ENCODE peak calls at places on chromosomes 13 and 19, in nine cellular contexts. One of them, this sample, is unnamed.

GRCh38 chr19:4606921-4607678 is 32.2 kb upstream of the TNFAIP8L1 start:
- DNase-seq in OCI-LY7: no peak
- DNase-seq in naive thymus-derived CD4-positive, alpha-beta T cell: no peak
- DNase-seq in GM12878: no peak
- DNase-seq in upper lobe of right lung: no peak
- DNase-seq in stomach: no peak
- DNase-seq in GM23248: peak; percentile 21
- DNase-seq in left lung: no peak
- DNase-seq in GM23338: peak; percentile 78
- DNase-seq in this sample: no peak

GRCh38 chr13:34772881-34773280 is 169.2 kb upstream of the NBEA start:
- DNase-seq in GM23248: no peak
- DNase-seq in OCI-LY7: no peak
- DNase-seq in naive thymus-derived CD4-positive, alpha-beta T cell: no peak
- DNase-seq in upper lobe of right lung: no peak
- DNase-seq in stomach: no peak
- DNase-seq in left lung: no peak
- DNase-seq in GM23338: no peak
- DNase-seq in GM12878: no peak
- DNase-seq in this sample: no peak

GRCh38 chr19:6018786-6019185 is 40.8 kb upstream of the RANBP3 start:
- DNase-seq in upper lobe of right lung: peak; percentile 51
- DNase-seq in OCI-LY7: peak; percentile 54
- DNase-seq in naive thymus-derived CD4-positive, alpha-beta T cell: no peak
- DNase-seq in left lung: peak; percentile 61
- DNase-seq in stomach: no peak
- DNase-seq in GM12878: no peak
- DNase-seq in GM23338: peak; percentile 82
- DNase-seq in GM23248: no peak
- DNase-seq in this sample: no peak

GRCh38 chr13:114230117-114230516 is 4.6 kb upstream of the CDC16 start:
- DNase-seq in naive thymus-derived CD4-positive, alpha-beta T cell: no peak
- DNase-seq in OCI-LY7: no peak
- DNase-seq in left lung: no peak
- DNase-seq in stomach: no peak
- DNase-seq in GM23338: peak; percentile 83
- DNase-seq in GM12878: no peak
- DNase-seq in upper lobe of right lung: no peak
- DNase-seq in GM23248: peak; percentile 48
- DNase-seq in this sample: no peak

GRCh38 chr13:49859568-49859967 is 67.1 kb upstream of the KPNA3 start:
- DNase-seq in GM23248: peak; percentile 96
- DNase-seq in GM23338: no peak
- DNase-seq in stomach: no peak
- DNase-seq in naive thymus-derived CD4-positive, alpha-beta T cell: no peak
- DNase-seq in left lung: no peak
- DNase-seq in upper lobe of right lung: no peak
- DNase-seq in OCI-LY7: no peak
- DNase-seq in GM12878: no peak
- DNase-seq in this sample: peak; percentile 68

GRCh38 chr19:38095411-38096308 is 128.4 kb downstream of the DPF1 start:
- DNase-seq in OCI-LY7: peak; percentile 73
- DNase-seq in upper lobe of right lung: peak; percentile 79
- DNase-seq in left lung: no peak
- DNase-seq in stomach: peak; percentile 77
- DNase-seq in GM23248: peak; percentile 81
- DNase-seq in GM12878: peak; percentile 17
- DNase-seq in GM23338: peak; percentile 92
- DNase-seq in naive thymus-derived CD4-positive, alpha-beta T cell: peak; percentile 7
- DNase-seq in this sample: no peak

GRCh38 chr13:39263033-39263432 is 224.8 kb downstream of the NHLRC3 start:
- DNase-seq in GM12878: peak; percentile 9
- DNase-seq in stomach: peak; percentile 27
- DNase-seq in naive thymus-derived CD4-positive, alpha-beta T cell: no peak
- DNase-seq in left lung: no peak
- DNase-seq in OCI-LY7: peak; percentile 44
- DNase-seq in GM23338: peak; percentile 72
- DNase-seq in GM23248: peak; percentile 49
- DNase-seq in upper lobe of right lung: no peak
- DNase-seq in this sample: no peak

GRCh38 chr19:46902402-46902766 is 41.6 kb downstream of the ARHGAP35 start:
- DNase-seq in left lung: no peak
- DNase-seq in GM23248: peak; percentile 60
- DNase-seq in naive thymus-derived CD4-positive, alpha-beta T cell: no peak
- DNase-seq in GM23338: peak; percentile 40
- DNase-seq in GM12878: no peak
- DNase-seq in upper lobe of right lung: no peak
- DNase-seq in stomach: peak; percentile 33
- DNase-seq in OCI-LY7: no peak
- DNase-seq in this sample: peak; percentile 64

GRCh38 chr13:85441975-85442374 is 357.2 kb downstream of the SLITRK6 start:
- DNase-seq in GM23248: no peak
- DNase-seq in upper lobe of right lung: no peak
- DNase-seq in left lung: no peak
- DNase-seq in GM23338: no peak
- DNase-seq in GM12878: no peak
- DNase-seq in naive thymus-derived CD4-positive, alpha-beta T cell: no peak
- DNase-seq in OCI-LY7: no peak
- DNase-seq in stomach: no peak
- DNase-seq in this sample: no peak

GRCh38 chr19:3275068-3275582 is 50.7 kb downstream of the CELF5 start:
- DNase-seq in OCI-LY7: peak; percentile 80
- DNase-seq in GM23338: peak; percentile 92
- DNase-seq in naive thymus-derived CD4-positive, alpha-beta T cell: no peak
- DNase-seq in stomach: no peak
- DNase-seq in GM23248: no peak
- DNase-seq in GM12878: no peak
- DNase-seq in left lung: no peak
- DNase-seq in upper lobe of right lung: no peak
- DNase-seq in this sample: no peak

GRCh38 chr13:106522112-106522511 is 13.3 kb downstream of the EFNB2 start:
- DNase-seq in GM23248: no peak
- DNase-seq in upper lobe of right lung: no peak
- DNase-seq in left lung: no peak
- DNase-seq in GM23338: no peak
- DNase-seq in GM12878: no peak
- DNase-seq in naive thymus-derived CD4-positive, alpha-beta T cell: no peak
- DNase-seq in stomach: no peak
- DNase-seq in OCI-LY7: no peak
- DNase-seq in this sample: no peak

GRCh38 chr13:106523566-106523965 is 11.9 kb downstream of the EFNB2 start:
- DNase-seq in naive thymus-derived CD4-positive, alpha-beta T cell: no peak
- DNase-seq in GM23338: no peak
- DNase-seq in GM23248: no peak
- DNase-seq in left lung: no peak
- DNase-seq in OCI-LY7: no peak
- DNase-seq in upper lobe of right lung: no peak
- DNase-seq in stomach: no peak
- DNase-seq in GM12878: no peak
- DNase-seq in this sample: no peak

GRCh38 chr13:106525865-106526264 is 9.6 kb downstream of the EFNB2 start:
- DNase-seq in stomach: no peak
- DNase-seq in upper lobe of right lung: no peak
- DNase-seq in left lung: no peak
- DNase-seq in GM23248: no peak
- DNase-seq in GM23338: peak; percentile 53
- DNase-seq in naive thymus-derived CD4-positive, alpha-beta T cell: no peak
- DNase-seq in OCI-LY7: no peak
- DNase-seq in GM12878: no peak
- DNase-seq in this sample: no peak

GRCh38 chr13:106522898-106523525 is 12.4 kb downstream of the EFNB2 start:
- DNase-seq in GM12878: no peak
- DNase-seq in naive thymus-derived CD4-positive, alpha-beta T cell: no peak
- DNase-seq in stomach: no peak
- DNase-seq in GM23248: no peak
- DNase-seq in left lung: no peak
- DNase-seq in upper lobe of right lung: no peak
- DNase-seq in GM23338: no peak
- DNase-seq in OCI-LY7: no peak
- DNase-seq in this sample: no peak

GRCh38 chr13:106524108-106524507 is 11.4 kb downstream of the EFNB2 start:
- DNase-seq in GM12878: no peak
- DNase-seq in naive thymus-derived CD4-positive, alpha-beta T cell: no peak
- DNase-seq in GM23338: no peak
- DNase-seq in stomach: no peak
- DNase-seq in left lung: no peak
- DNase-seq in GM23248: no peak
- DNase-seq in upper lobe of right lung: no peak
- DNase-seq in OCI-LY7: no peak
- DNase-seq in this sample: no peak
- H3K4me1 ChIP-seq in GM12878: no peaks in the 10 kb centered on the region
- H3K4me1 ChIP-seq in naive thymus-derived CD4-positive, alpha-beta T cell: no peaks in the 10 kb centered on the region
- H3K4me1 ChIP-seq in GM23338: peaks cover 81% of the 10 kb centered on the region
- H3K4me1 ChIP-seq in stomach: peaks cover 14% of the 10 kb centered on the region
- H3K4me1 ChIP-seq in left lung: peaks cover 48% of the 10 kb centered on the region
- H3K4me1 ChIP-seq in GM23248: no peaks in the 10 kb centered on the region
- H3K4me1 ChIP-seq in upper lobe of right lung: peaks cover 11% of the 10 kb centered on the region
- H3K4me1 ChIP-seq in OCI-LY7: no peaks in the 10 kb centered on the region
- H3K4me1 ChIP-seq in this sample: peaks cover 56% of the 10 kb centered on the region

GRCh38 chr13:97301382-97302095 is 79.4 kb downstream of the MBNL2 start:
- DNase-seq in OCI-LY7: no peak
- DNase-seq in GM23248: no peak
- DNase-seq in GM12878: no peak
- DNase-seq in upper lobe of right lung: no peak
- DNase-seq in naive thymus-derived CD4-positive, alpha-beta T cell: no peak
- DNase-seq in GM23338: no peak
- DNase-seq in stomach: no peak
- DNase-seq in left lung: no peak
- DNase-seq in this sample: no peak

GRCh38 chr13:97298816-97299215 is 76.7 kb downstream of the MBNL2 start:
- DNase-seq in upper lobe of right lung: no peak
- DNase-seq in naive thymus-derived CD4-positive, alpha-beta T cell: no peak
- DNase-seq in GM23338: no peak
- DNase-seq in OCI-LY7: no peak
- DNase-seq in GM12878: no peak
- DNase-seq in left lung: no peak
- DNase-seq in stomach: no peak
- DNase-seq in GM23248: peak; percentile 63
- DNase-seq in this sample: no peak

GRCh38 chr13:97306106-97306505 is 84.0 kb downstream of the MBNL2 start:
- DNase-seq in GM23248: no peak
- DNase-seq in upper lobe of right lung: no peak
- DNase-seq in OCI-LY7: no peak
- DNase-seq in GM23338: no peak
- DNase-seq in GM12878: no peak
- DNase-seq in stomach: no peak
- DNase-seq in naive thymus-derived CD4-positive, alpha-beta T cell: no peak
- DNase-seq in left lung: no peak
- DNase-seq in this sample: no peak

GRCh38 chr13:97300871-97301270 is 78.7 kb downstream of the MBNL2 start:
- DNase-seq in stomach: no peak
- DNase-seq in GM12878: no peak
- DNase-seq in upper lobe of right lung: no peak
- DNase-seq in naive thymus-derived CD4-positive, alpha-beta T cell: no peak
- DNase-seq in GM23338: no peak
- DNase-seq in OCI-LY7: no peak
- DNase-seq in left lung: no peak
- DNase-seq in GM23248: no peak
- DNase-seq in this sample: no peak

DNA sequence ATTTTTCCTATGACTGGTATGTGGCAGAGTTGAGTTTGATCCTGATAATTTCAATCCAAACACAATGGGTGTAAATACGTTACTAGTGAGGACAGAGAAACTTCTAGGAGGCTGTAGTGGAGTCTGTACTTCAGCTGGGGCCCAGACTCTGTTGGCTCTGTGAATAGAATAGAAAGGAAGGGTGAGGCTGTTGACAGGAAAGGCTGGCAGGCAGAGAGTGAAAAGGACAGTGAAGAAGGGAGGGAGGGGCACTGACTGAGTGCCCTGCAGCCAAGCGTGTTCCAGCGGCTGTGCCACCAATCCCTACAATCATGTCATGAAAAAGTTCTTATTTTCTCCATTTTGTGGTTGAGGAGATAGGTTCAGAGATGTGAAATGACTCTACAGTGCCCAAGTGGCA is 80.5 kb downstream of the MBNL2 start:
- DNase-seq in left lung: no peak
- DNase-seq in GM12878: no peak
- DNase-seq in stomach: no peak
- DNase-seq in upper lobe of right lung: no peak
- DNase-seq in GM23338: no peak
- DNase-seq in GM23248: no peak
- DNase-seq in naive thymus-derived CD4-positive, alpha-beta T cell: no peak
- DNase-seq in OCI-LY7: no peak
- DNase-seq in this sample: no peak
- H3K4me1 ChIP-seq in left lung: peaks cover 7% of the 10 kb centered on the region
- H3K4me1 ChIP-seq in GM12878: no peaks in the 10 kb centered on the region
- H3K4me1 ChIP-seq in stomach: peaks cover 15% of the 10 kb centered on the region
- H3K4me1 ChIP-seq in upper lobe of right lung: peaks cover 37% of the 10 kb centered on the region
- H3K4me1 ChIP-seq in GM23338: no peaks in the 10 kb centered on the region
- H3K4me1 ChIP-seq in GM23248: peaks cover 19% of the 10 kb centered on the region
- H3K4me1 ChIP-seq in naive thymus-derived CD4-positive, alpha-beta T cell: no peaks in the 10 kb centered on the region
- H3K4me1 ChIP-seq in OCI-LY7: no peaks in the 10 kb centered on the region
- H3K4me1 ChIP-seq in this sample: peaks cover 33% of the 10 kb centered on the region

GRCh38 chr13:46596501-46596900 is 43.5 kb downstream of the LRCH1 start:
- DNase-seq in GM23248: no peak
- DNase-seq in GM12878: no peak
- DNase-seq in OCI-LY7: no peak
- DNase-seq in naive thymus-derived CD4-positive, alpha-beta T cell: no peak
- DNase-seq in left lung: no peak
- DNase-seq in upper lobe of right lung: no peak
- DNase-seq in stomach: no peak
- DNase-seq in GM23338: no peak
- DNase-seq in this sample: no peak
- H3K4me1 ChIP-seq in GM23248: peaks cover 23% of the 10 kb centered on the region
- H3K4me1 ChIP-seq in GM12878: peaks cover 79% of the 10 kb centered on the region
- H3K4me1 ChIP-seq in OCI-LY7: peaks cover 99% of the 10 kb centered on the region
- H3K4me1 ChIP-seq in naive thymus-derived CD4-positive, alpha-beta T cell: peaks cover 11% of the 10 kb centered on the region
- H3K4me1 ChIP-seq in left lung: peaks cover 67% of the 10 kb centered on the region
- H3K4me1 ChIP-seq in upper lobe of right lung: peaks cover 78% of the 10 kb centered on the region
- H3K4me1 ChIP-seq in stomach: peaks cover 65% of the 10 kb centered on the region
- H3K4me1 ChIP-seq in GM23338: peaks cover 9% of the 10 kb centered on the region
- H3K4me1 ChIP-seq in this sample: peaks cover 42% of the 10 kb centered on the region

GRCh38 chr13:111210945-111211469 is 95.9 kb downstream of the ARHGEF7 start:
- DNase-seq in GM12878: no peak
- DNase-seq in GM23338: no peak
- DNase-seq in GM23248: no peak
- DNase-seq in naive thymus-derived CD4-positive, alpha-beta T cell: no peak
- DNase-seq in left lung: no peak
- DNase-seq in OCI-LY7: no peak
- DNase-seq in stomach: no peak
- DNase-seq in upper lobe of right lung: no peak
- DNase-seq in this sample: no peak

GRCh38 chr13:111211789-111212516 is 96.8 kb downstream of the ARHGEF7 start:
- DNase-seq in left lung: no peak
- DNase-seq in GM12878: no peak
- DNase-seq in naive thymus-derived CD4-positive, alpha-beta T cell: no peak
- DNase-seq in GM23338: peak; percentile 67
- DNase-seq in upper lobe of right lung: no peak
- DNase-seq in stomach: no peak
- DNase-seq in GM23248: no peak
- DNase-seq in OCI-LY7: no peak
- DNase-seq in this sample: no peak

GRCh38 chr13:111210082-111210481 is 95.0 kb downstream of the ARHGEF7 start:
- DNase-seq in upper lobe of right lung: no peak
- DNase-seq in GM23338: no peak
- DNase-seq in GM23248: no peak
- DNase-seq in OCI-LY7: no peak
- DNase-seq in naive thymus-derived CD4-positive, alpha-beta T cell: no peak
- DNase-seq in left lung: no peak
- DNase-seq in stomach: no peak
- DNase-seq in GM12878: no peak
- DNase-seq in this sample: no peak

GRCh38 chr13:111209613-111210012 is 94.5 kb downstream of the ARHGEF7 start:
- DNase-seq in naive thymus-derived CD4-positive, alpha-beta T cell: no peak
- DNase-seq in upper lobe of right lung: no peak
- DNase-seq in GM12878: no peak
- DNase-seq in stomach: no peak
- DNase-seq in GM23248: no peak
- DNase-seq in left lung: no peak
- DNase-seq in GM23338: no peak
- DNase-seq in OCI-LY7: no peak
- DNase-seq in this sample: no peak

GRCh38 chr13:111210488-111210887 is 95.4 kb downstream of the ARHGEF7 start:
- DNase-seq in naive thymus-derived CD4-positive, alpha-beta T cell: no peak
- DNase-seq in GM23248: peak; percentile 83
- DNase-seq in stomach: no peak
- DNase-seq in OCI-LY7: no peak
- DNase-seq in GM23338: no peak
- DNase-seq in left lung: peak; percentile 86
- DNase-seq in GM12878: no peak
- DNase-seq in upper lobe of right lung: peak; percentile 81
- DNase-seq in this sample: no peak
- H3K4me1 ChIP-seq in naive thymus-derived CD4-positive, alpha-beta T cell: no peaks in the 10 kb centered on the region
- H3K4me1 ChIP-seq in GM23248: peaks cover 32% of the 10 kb centered on the region
- H3K4me1 ChIP-seq in stomach: peaks cover 3% of the 10 kb centered on the region
- H3K4me1 ChIP-seq in OCI-LY7: peaks cover 43% of the 10 kb centered on the region
- H3K4me1 ChIP-seq in GM23338: peaks cover 57% of the 10 kb centered on the region
- H3K4me1 ChIP-seq in left lung: peaks cover 49% of the 10 kb centered on the region
- H3K4me1 ChIP-seq in GM12878: peaks cover 7% of the 10 kb centered on the region
- H3K4me1 ChIP-seq in upper lobe of right lung: peaks cover 38% of the 10 kb centered on the region
- H3K4me1 ChIP-seq in this sample: peaks cover 8% of the 10 kb centered on the region